ENCODE peak calls at places on chromosomes 5 and 9, in four cellular contexts. Z, P, J and M are unnamed samples.

GRCh38 chr5:17216176-17216973 is 1.1 kb upstream of the BASP1 start:
- DNase-seq in Z (peak; percentile 69), P (peak; percentile 41), J (peak; percentile 73), M (peak; percentile 99)

GRCh38 chr5:123708074-123708806 is 196.3 kb downstream of the CSNK1G3 start:
- DNase-seq in Z (peak; percentile 79), P (no peak), J (peak; percentile 29), M (no peak)

GRCh38 chr5:170442381-170442780 is 53.2 kb upstream of the KCNMB1 start:
- DNase-seq in Z (no peak), P (no peak), J (no peak), M (no peak)

GRCh38 chr5:137935190-137935589 is 45.9 kb downstream of the PKD2L2 start:
- DNase-seq in Z (no peak), P (no peak), J (no peak), M (no peak)

GRCh38 chr5:126641387-126641786 is 40.6 kb downstream of the PHAX start:
- DNase-seq in Z (no peak), P (no peak), J (no peak), M (no peak)

GRCh38 chr9:108099854-108100253 is 610.3 kb upstream of the KLF4 start:
- DNase-seq in Z (no peak), P (no peak), J (no peak), M (peak; percentile 73)

GRCh38 chr5:17154211-17154996 is 63.0 kb upstream of the BASP1 start:
- DNase-seq in Z (peak; percentile 52), P (no peak), J (peak; percentile 30), M (no peak)

GRCh38 chr5:29805804-29806203 is 1387.7 kb upstream of the CDH6 start:
- DNase-seq in Z (no peak), P (no peak), J (no peak), M (no peak)

GRCh38 chr5:181190711-181191525 is 14.1 kb downstream of the TRIM7 start:
- DNase-seq in Z (no peak), P (peak; percentile 64), J (no peak), M (peak; percentile 62)

GRCh38 chr9:14313378-14313940 is 482 bp downstream of the NFIB start:
- DNase-seq in Z (no peak), P (no peak), J (peak; percentile 35), M (no peak)

GRCh38 chr5:10760033-10760975 is 730 bp downstream of the DAP start:
- DNase-seq in Z (peak; percentile 46), P (peak; percentile 35), J (peak; percentile 57), M (peak; percentile 71)

GRCh38 chr5:172496671-172497371 is 42.5 kb upstream of the SH3PXD2B start:
- DNase-seq in Z (peak; percentile 72), P (no peak), J (peak; percentile 24), M (no peak)

GRCh38 chr5:119333421-119333851 is 22.4 kb upstream of the TNFAIP8 start:
- DNase-seq in Z (no peak), P (peak; percentile 59), J (no peak), M (peak; percentile 71)

GRCh38 chr9:87812375-87813118 is 70.1 kb upstream of the SPATA31E1 start:
- DNase-seq in Z (peak; percentile 54), P (peak; percentile 25), J (peak; percentile 58), M (peak; percentile 64)

GRCh38 chr9:123562844-123563346 is 206.9 kb downstream of the CRB2 start:
- DNase-seq in Z (peak; percentile 92), P (peak; percentile 37), J (peak; percentile 76), M (no peak)

GRCh38 chr9:82466616-82467251 is 478.2 kb downstream of the SPATA31D1 start:
- DNase-seq in Z (no peak), P (no peak), J (peak; percentile 47), M (peak; percentile 5)

GRCh38 chr9:131874916-131875670 is 135.2 kb upstream of the RAPGEF1 start:
- DNase-seq in Z (no peak), P (no peak), J (no peak), M (no peak)

GRCh38 chr9:806285-807156 is 35.0 kb upstream of the DMRT1 start:
- DNase-seq in Z (peak; percentile 67), P (peak; percentile 17), J (peak; percentile 69), M (peak; percentile 63)

GRCh38 chr9:134895103-134895502 is 14.5 kb downstream of the FCN2 start:
- DNase-seq in Z (no peak), P (no peak), J (no peak), M (no peak)